ENCODE peak calls at places on chromosome 9, in four cellular contexts. S is A549, K is H1, V is K562. A is an unnamed sample.

GRCh38 chr9:121963542-121963995 is 129.5 kb downstream of the TTLL11 start:
- DNase-seq in S (no peak), K (no peak), V (no peak), A (no peak)

GRCh38 chr9:2127486-2127885 is 112.3 kb downstream of the SMARCA2 start:
- DNase-seq in V (no peak), S (no peak), K (no peak), A (no peak)

GRCh38 chr9:77011973-77012817 is 7.3 kb upstream of the FOXB2 start:
- DNase-seq in V (peak), K (no peak), S (no peak), A (peak)

GRCh38 chr9:96383165-96383939 is at the start of gene SLC35D2:
- DNase-seq in V (peak), S (peak), K (no peak), A (peak)

GRCh38 chr9:14908221-14909206 is 1.7 kb downstream of the FREM1 start:
- DNase-seq in V (no peak), S (no peak), K (no peak), A (peak)

GRCh38 chr9:7284517-7284916 is 515.1 kb downstream of the DMAC1 start:
- DNase-seq in K (peak), S (no peak), V (no peak), A (no peak)

GRCh38 chr9:127746959-127747569 is 12.0 kb upstream of the TOR2A start:
- DNase-seq in S (no peak), K (no peak), V (peak), A (no peak)

GRCh38 chr9:87793292-87793691 is 67.4 kb downstream of the CTSL start:
- DNase-seq in V (peak), K (no peak), S (peak), A (peak)

GRCh38 chr9:70031141-70031545 is 12.5 kb upstream of the MAMDC2 start:
- DNase-seq in S (no peak), V (no peak), K (no peak), A (no peak)

GRCh38 chr9:136100700-136101614 is 5.9 kb upstream of the NACC2 start:
- DNase-seq in S (no peak), K (no peak), V (peak), A (no peak)

GRCh38 chr9:72444436-72444835 is 77.0 kb upstream of the TMC1 start:
- DNase-seq in V (no peak), S (no peak), K (no peak), A (no peak)

GRCh38 chr9:72440383-72440782 is 75.4 kb upstream of the ZFAND5 start:
- DNase-seq in V (no peak), K (no peak), S (no peak), A (no peak)

GRCh38 chr9:72441296-72442211 is 76.5 kb upstream of the ZFAND5 start:
- DNase-seq in V (no peak), K (peak), S (no peak), A (no peak)

GRCh38 chr9:72443855-72444254 is 77.6 kb upstream of the TMC1 start:
- DNase-seq in K (no peak), S (peak), V (no peak), A (no peak)

DNA sequence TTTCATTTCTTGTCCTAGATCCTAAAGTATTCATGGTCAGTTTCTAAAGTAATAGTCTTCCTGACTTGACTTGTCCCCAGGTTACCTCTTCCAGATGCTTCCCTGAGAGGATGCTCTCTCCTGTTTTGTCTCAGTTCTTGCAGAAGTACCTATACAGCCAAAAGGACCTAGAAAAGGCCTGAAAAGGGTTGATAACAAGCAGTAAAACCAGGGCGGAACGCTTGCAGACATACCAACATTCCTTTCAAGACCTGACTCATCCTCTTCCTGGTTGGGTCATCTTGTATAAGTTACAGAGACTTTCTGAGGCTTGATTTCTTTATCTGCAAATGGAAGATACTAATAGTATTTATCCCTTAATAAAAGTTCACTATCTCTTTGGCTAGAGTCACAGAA is 77.2 kb upstream of the ZFAND5 start:
- DNase-seq in S (peak), V (no peak), K (no peak), A (peak)
- TF ChIP-seq MAFK in S (no peak), V (no peak), K (no peak), A (no peak)

GRCh38 chr9:89659473-89660256 is 54.9 kb downstream of the GADD45G start:
- DNase-seq in V (no peak), K (no peak), S (no peak), A (no peak)

GRCh38 chr9:89660286-89660685 is 55.5 kb downstream of the GADD45G start:
- DNase-seq in V (no peak), K (no peak), S (no peak), A (no peak)

GRCh38 chr9:89657765-89658164 is 53.0 kb downstream of the GADD45G start:
- DNase-seq in S (no peak), V (no peak), K (no peak), A (no peak)

GRCh38 chr9:89658401-89658800 is 53.6 kb downstream of the GADD45G start:
- DNase-seq in S (no peak), V (no peak), K (no peak), A (no peak)

DNA sequence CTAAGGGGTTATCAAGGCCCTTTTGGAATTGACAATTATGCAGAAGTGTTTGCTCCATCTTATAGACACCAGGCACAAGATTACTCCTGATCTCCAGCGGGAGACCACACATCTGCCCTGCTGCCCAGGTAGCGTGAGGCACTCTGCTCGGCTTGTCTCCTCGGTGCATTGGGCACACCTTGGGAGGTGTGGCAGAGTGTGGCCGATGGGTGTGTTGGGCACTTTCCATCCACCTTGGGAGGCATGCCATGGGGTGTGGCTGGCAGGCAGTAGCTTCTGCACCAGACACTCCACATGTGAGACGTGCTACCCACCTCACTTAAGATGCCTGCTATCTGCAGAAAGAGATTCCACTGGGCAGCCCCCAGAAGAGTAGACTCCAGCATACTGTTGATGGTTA is 54.1 kb downstream of the GADD45G start:
- DNase-seq in K (no peak), S (no peak), V (no peak), A (no peak)
- TF ChIP-seq USF2 in K (no peak), S (no peak), V (no peak), A (no peak)

DNA sequence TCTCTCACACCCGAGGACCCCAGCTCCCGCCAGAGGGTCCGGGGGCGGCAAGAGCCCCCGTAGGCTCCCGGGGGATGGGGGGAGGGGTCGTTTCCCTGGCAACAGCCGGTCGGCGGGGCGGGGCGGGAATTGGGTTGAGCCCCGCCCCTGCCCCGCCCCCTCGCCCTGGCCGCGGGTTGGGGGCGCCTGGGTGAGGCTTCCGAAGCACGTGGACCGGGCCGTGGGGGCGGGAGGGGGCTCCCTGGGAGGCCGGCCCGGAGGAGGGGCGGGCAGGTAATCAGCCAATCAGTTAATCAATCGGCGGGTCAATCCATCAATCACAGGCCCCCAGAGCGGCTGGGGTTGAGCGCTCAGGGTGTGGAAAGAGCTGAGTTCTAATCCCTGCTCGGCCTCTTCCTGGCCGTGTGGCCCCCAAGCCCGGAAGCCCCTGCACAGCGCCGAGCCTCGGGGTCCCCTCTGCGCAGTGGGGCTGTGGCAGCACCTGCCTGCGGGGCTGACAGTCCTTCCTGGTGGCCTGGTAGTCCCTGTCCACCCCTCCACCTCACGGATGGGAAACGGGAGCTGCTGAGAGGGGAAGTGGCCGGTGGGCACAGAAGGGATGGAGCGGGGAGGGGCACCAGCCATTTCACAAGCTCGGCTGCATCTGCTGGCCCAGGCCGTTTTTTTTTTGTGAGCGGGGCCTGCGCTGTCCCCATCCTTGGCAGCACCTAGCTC is 174.3 kb upstream of the IER5L start:
- DNase-seq in K (peak), V (peak), S (no peak), A (no peak)
- TF ChIP-seq KDM1A in K (no peak), V (no peak), S (no peak), A (no peak)

DNA sequence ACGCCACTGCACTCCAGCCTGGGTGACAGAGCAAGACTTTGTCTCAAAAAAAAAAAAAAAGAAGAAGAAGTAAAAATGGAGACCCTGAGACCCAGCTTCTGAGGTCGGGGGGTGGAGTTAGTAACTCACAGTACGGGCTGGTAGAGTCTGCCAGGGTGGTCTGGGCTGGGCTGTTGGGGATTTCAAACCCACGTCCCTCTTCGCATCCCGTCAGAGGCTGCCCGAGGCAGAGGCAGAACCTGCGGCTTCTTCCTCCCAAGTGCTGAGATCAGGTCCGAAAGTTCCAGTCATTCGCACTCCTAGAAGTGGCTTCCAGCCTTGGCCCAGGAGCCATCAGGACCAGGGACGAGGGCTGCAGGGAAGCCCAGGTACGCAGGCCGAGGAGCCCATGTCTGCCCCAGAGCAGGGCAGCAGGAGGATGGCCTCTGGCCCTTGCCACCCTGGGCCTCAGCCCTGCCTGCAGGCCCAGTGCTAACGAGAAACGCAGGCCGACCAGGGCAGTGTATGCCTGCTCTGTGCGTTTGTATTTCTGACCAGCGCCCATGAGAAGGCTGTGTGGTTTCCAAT is 9.9 kb upstream of the SLC2A6 start:
- DNase-seq in V (no peak), K (no peak), S (no peak), A (no peak)
- TF ChIP-seq MAFK in V (no peak), K (no peak), S (no peak), A (no peak)

DNA sequence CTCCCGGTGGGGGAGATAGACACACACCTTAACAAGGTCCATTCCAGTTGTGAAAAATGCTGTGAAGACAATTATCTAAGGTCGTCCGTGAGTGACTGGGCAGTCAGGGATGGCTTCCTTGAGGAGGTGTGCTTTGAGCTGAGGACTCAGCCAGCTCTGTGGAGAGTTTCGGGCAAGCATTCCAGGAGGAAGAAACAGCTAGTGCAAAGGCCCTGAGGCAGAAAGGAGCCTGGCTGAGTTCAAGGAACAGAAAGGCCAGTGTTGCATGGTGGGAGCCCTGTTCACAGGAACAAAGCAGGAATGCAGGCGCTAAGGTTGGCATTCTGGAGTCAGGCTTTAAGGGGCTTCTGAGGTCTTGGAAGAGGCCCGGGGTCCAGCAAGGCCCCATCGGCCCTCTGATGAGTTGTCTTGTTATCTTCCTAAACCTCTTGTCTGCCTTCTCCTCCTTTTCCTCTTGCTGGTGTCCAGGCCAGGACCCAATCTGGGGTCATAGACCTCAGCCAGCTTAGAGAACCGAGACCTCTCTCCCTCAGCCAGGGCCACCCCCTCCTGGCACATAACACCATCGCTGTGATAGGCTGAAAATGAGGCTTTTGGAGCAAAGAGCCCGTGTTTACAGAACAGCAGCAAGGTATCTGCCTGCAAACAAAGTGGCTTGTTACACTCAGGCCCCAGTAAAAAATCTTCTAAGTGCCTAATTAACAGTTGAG is 270.2 kb upstream of the MVB12B start:
- DNase-seq in S (no peak), K (no peak), V (no peak), A (no peak)
- TF ChIP-seq USF2 in S (no peak), K (no peak), V (no peak), A (no peak)

GRCh38 chr9:79477955-79478751 is 93.6 kb upstream of the TLE4 start:
- DNase-seq in V (no peak), K (no peak), S (no peak), A (peak)
- TF ChIP-seq KDM1A in V (no peak), K (no peak), S (no peak), A (no peak)

DNA sequence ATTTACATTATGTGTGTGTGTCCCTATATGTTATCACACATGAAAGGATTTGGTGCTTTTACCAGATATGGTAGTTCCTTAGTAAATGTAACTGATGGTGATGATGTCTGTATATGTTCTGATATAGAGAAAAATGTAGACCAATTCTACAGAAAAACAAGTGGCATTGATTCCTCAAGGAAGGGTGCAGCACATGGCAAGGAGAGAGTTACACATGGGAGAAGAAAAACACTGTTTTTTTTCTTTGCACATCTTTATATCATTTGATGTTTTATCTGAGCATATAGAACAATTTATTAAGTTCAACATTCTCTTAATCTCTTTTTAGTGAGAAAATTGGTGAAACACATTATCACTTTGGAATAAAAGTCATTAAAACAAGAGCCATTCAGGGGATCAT is 535.0 kb upstream of the KLF4 start:
- DNase-seq in V (no peak), K (no peak), S (no peak), A (no peak)
- TF ChIP-seq MAFK in V (no peak), K (no peak), S (no peak), A (no peak)

A was measured in HepG2.